ENCODE peak calls at places on chromosomes 16 and 17, in seven cellular contexts. One of them, this sample, is unnamed.

GRCh38 chr16:58000706-58001676 is at the start of gene USB1:
- DNase-seq in A549: peak; percentile 97
- DNase-seq in suprapubic skin: peak; percentile 89
- DNase-seq in Peyer's patch: peak; percentile 93
- DNase-seq in body of pancreas: peak; percentile 87
- DNase-seq in transverse colon: peak; percentile 89
- DNase-seq in tibial nerve: peak; percentile 64
- DNase-seq in this sample: peak; percentile 70

GRCh38 chr16:85460983-85461813 is 151.9 kb upstream of the GSE1 start:
- DNase-seq in suprapubic skin: no peak
- DNase-seq in body of pancreas: peak; percentile 53
- DNase-seq in tibial nerve: no peak
- DNase-seq in A549: peak; percentile 52
- DNase-seq in Peyer's patch: no peak
- DNase-seq in transverse colon: no peak
- DNase-seq in this sample: no peak

GRCh38 chr16:85238233-85238647 is 126.0 kb upstream of the CIBAR2 start:
- DNase-seq in transverse colon: peak; percentile 58
- DNase-seq in body of pancreas: peak; percentile 40
- DNase-seq in Peyer's patch: peak; percentile 66
- DNase-seq in A549: no peak
- DNase-seq in tibial nerve: peak; percentile 86
- DNase-seq in suprapubic skin: peak; percentile 80
- DNase-seq in this sample: no peak

GRCh38 chr17:40905370-40905769 is 20.3 kb upstream of the KRT20 start:
- DNase-seq in suprapubic skin: no peak
- DNase-seq in A549: no peak
- DNase-seq in transverse colon: no peak
- DNase-seq in Peyer's patch: no peak
- DNase-seq in body of pancreas: no peak
- DNase-seq in tibial nerve: no peak
- DNase-seq in this sample: no peak

GRCh38 chr16:71923941-71924690 is 28.8 kb downstream of the IST1 start:
- DNase-seq in Peyer's patch: no peak
- DNase-seq in transverse colon: no peak
- DNase-seq in body of pancreas: no peak
- DNase-seq in suprapubic skin: no peak
- DNase-seq in tibial nerve: no peak
- DNase-seq in A549: no peak
- DNase-seq in this sample: no peak

GRCh38 chr16:27826081-27826892 is 237.2 kb downstream of the GSG1L start:
- DNase-seq in A549: no peak
- DNase-seq in tibial nerve: no peak
- DNase-seq in Peyer's patch: no peak
- DNase-seq in transverse colon: no peak
- DNase-seq in body of pancreas: no peak
- DNase-seq in suprapubic skin: peak; percentile 25
- DNase-seq in this sample: peak; percentile 76

GRCh38 chr16:74455213-74455612 is 33.9 kb upstream of the CLEC18B start:
- DNase-seq in body of pancreas: no peak
- DNase-seq in suprapubic skin: no peak
- DNase-seq in A549: no peak
- DNase-seq in Peyer's patch: peak; percentile 48
- DNase-seq in tibial nerve: no peak
- DNase-seq in transverse colon: no peak
- DNase-seq in this sample: no peak

GRCh38 chr17:16215965-16216316 is 607 bp upstream of the NCOR1 start:
- DNase-seq in tibial nerve: peak; percentile 24
- DNase-seq in Peyer's patch: peak; percentile 72
- DNase-seq in A549: no peak
- DNase-seq in suprapubic skin: no peak
- DNase-seq in transverse colon: peak; percentile 63
- DNase-seq in body of pancreas: no peak
- DNase-seq in this sample: peak; percentile 87

GRCh38 chr17:17664073-17664470 is 17.2 kb upstream of the RAI1 start:
- DNase-seq in Peyer's patch: no peak
- DNase-seq in tibial nerve: no peak
- DNase-seq in body of pancreas: no peak
- DNase-seq in suprapubic skin: no peak
- DNase-seq in transverse colon: no peak
- DNase-seq in A549: no peak
- DNase-seq in this sample: no peak

GRCh38 chr17:80195671-80196529 is 24.2 kb downstream of the SGSH start:
- DNase-seq in Peyer's patch: peak; percentile 56
- DNase-seq in suprapubic skin: no peak
- DNase-seq in transverse colon: no peak
- DNase-seq in tibial nerve: no peak
- DNase-seq in body of pancreas: no peak
- DNase-seq in A549: no peak
- DNase-seq in this sample: no peak

DNA sequence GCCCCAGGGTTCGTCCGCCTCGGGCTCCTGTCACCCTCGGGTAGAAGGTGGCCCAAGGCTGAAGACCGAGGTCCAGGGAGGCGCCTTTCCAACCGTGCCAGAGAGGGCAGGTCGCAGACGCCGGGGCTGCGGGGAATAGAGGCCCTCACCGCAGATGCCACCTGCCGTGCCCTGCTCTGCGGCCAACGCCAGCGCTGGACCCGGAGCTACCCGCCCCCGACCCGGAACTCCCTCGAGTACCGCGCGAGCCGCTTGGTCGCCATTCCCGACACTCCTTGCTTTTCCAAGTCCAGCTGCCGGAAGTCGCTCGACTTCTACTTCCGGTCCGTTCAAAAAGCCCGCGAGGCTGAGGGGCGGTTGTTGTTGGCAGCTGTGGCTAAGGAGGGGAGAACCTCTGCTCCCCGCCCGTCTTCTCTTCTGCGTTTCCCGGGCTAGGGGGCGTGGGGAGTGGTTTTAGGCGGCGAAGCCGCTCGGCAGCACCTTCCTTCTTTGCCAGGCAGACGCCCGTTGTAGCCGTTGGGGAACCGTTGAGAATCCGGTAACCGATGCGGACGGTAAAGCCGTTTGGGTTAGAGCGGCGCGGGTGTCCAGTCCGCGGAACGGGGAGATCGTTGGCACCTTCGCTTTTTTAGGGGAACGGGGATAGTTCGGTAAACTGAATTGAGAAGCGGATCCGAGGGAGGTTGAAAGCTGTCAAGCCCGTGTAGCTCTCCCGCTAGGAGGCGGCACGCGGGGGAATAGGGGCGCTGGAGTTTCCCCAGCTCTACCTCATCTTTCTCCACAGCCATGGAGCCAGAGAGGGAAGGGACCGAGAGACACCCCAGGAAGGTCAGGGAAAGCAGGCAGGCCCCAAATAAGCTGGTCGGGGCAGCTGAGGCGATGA is at the start of the genes ERI2 and REXO5:
- DNase-seq in suprapubic skin: peak; percentile 95
- DNase-seq in A549: peak; percentile 89
- DNase-seq in Peyer's patch: peak; percentile 94
- DNase-seq in body of pancreas: peak; percentile 89
- DNase-seq in tibial nerve: peak; percentile 86
- DNase-seq in transverse colon: peak; percentile 94
- DNase-seq in this sample: peak; percentile 97
- TF ChIP-seq POLR2A in suprapubic skin: no peak
- TF ChIP-seq POLR2A in A549: peak; percentile 76
- TF ChIP-seq POLR2A in Peyer's patch: peak; percentile 58
- TF ChIP-seq POLR2A in body of pancreas: peak; percentile 92
- TF ChIP-seq POLR2A in tibial nerve: peak; percentile 40
- TF ChIP-seq POLR2A in transverse colon: peak; percentile 75
- TF ChIP-seq POLR2A in this sample: no peak

GRCh38 chr17:6670571-6670970 is 19.0 kb downstream of the C17orf100 start:
- DNase-seq in suprapubic skin: peak; percentile 20
- DNase-seq in Peyer's patch: no peak
- DNase-seq in transverse colon: no peak
- DNase-seq in tibial nerve: no peak
- DNase-seq in body of pancreas: no peak
- DNase-seq in A549: no peak
- DNase-seq in this sample: no peak
- TF ChIP-seq CTCF in suprapubic skin: no peak
- TF ChIP-seq CTCF in Peyer's patch: no peak
- TF ChIP-seq CTCF in transverse colon: no peak
- TF ChIP-seq CTCF in tibial nerve: no peak
- TF ChIP-seq CTCF in body of pancreas: no peak
- TF ChIP-seq CTCF in A549: no peak
- TF ChIP-seq CTCF in this sample: no peak

GRCh38 chr16:11349599-11350276 is 4.5 kb downstream of the RMI2 start:
- DNase-seq in Peyer's patch: peak; percentile 61
- DNase-seq in suprapubic skin: peak; percentile 82
- DNase-seq in A549: no peak
- DNase-seq in transverse colon: peak; percentile 49
- DNase-seq in tibial nerve: peak; percentile 71
- DNase-seq in body of pancreas: peak; percentile 37
- DNase-seq in this sample: peak; percentile 96

GRCh38 chr16:11345040-11345862 is at the start of gene RMI2:
- DNase-seq in tibial nerve: peak; percentile 94
- DNase-seq in Peyer's patch: peak; percentile 98
- DNase-seq in transverse colon: peak; percentile 97
- DNase-seq in suprapubic skin: peak; percentile 98
- DNase-seq in body of pancreas: peak; percentile 97
- DNase-seq in A549: peak; percentile 99
- DNase-seq in this sample: peak; percentile 99

GRCh38 chr16:11348737-11349598 is 3.7 kb downstream of the RMI2 start:
- DNase-seq in transverse colon: no peak
- DNase-seq in body of pancreas: no peak
- DNase-seq in A549: no peak
- DNase-seq in Peyer's patch: no peak
- DNase-seq in tibial nerve: no peak
- DNase-seq in suprapubic skin: no peak
- DNase-seq in this sample: no peak

GRCh38 chr16:11347831-11348230 is 2.6 kb downstream of the RMI2 start:
- DNase-seq in body of pancreas: no peak
- DNase-seq in A549: no peak
- DNase-seq in Peyer's patch: no peak
- DNase-seq in suprapubic skin: no peak
- DNase-seq in tibial nerve: no peak
- DNase-seq in transverse colon: no peak
- DNase-seq in this sample: no peak

DNA sequence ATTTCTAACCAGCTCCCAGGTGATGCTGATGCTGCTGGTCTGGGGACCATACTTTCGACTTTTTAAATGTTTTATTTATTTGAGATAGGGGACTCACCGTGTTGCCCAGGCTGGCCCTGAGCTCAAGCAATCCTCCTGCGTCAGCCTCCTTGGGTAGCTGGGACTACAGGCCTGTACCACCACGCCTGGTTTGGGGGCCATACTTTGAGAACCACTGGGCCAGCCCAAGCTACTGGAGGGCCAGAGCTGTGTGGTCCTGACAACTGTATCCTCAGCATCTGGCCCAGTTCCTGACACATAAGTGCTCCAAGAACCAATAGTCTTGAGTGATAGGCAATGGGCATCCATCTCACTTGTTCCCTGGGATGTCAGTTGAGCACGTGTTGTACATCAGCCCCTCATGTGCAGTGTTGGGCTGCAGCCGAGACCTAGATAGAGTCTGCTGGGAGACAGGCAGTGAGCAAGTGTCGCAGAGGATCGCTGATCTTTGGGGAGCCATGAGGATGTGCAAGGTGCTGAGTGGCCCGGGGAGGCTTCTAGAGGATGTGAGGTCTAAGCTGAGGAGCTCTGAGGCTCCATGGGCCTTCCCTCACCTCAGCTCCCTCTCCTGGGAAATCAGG is 1.6 kb downstream of the RMI2 start:
- DNase-seq in suprapubic skin: no peak
- DNase-seq in Peyer's patch: no peak
- DNase-seq in transverse colon: no peak
- DNase-seq in body of pancreas: no peak
- DNase-seq in A549: no peak
- DNase-seq in tibial nerve: no peak
- DNase-seq in this sample: no peak
- TF ChIP-seq POLR2A in suprapubic skin: no peak
- TF ChIP-seq POLR2A in Peyer's patch: no peak
- TF ChIP-seq POLR2A in transverse colon: no peak
- TF ChIP-seq POLR2A in body of pancreas: no peak
- TF ChIP-seq POLR2A in A549: no peak
- TF ChIP-seq POLR2A in tibial nerve: no peak
- TF ChIP-seq POLR2A in this sample: no peak

GRCh38 chr17:21061158-21061835 is 18.5 kb upstream of the USP22 start:
- DNase-seq in A549: no peak
- DNase-seq in transverse colon: no peak
- DNase-seq in suprapubic skin: no peak
- DNase-seq in tibial nerve: no peak
- DNase-seq in Peyer's patch: no peak
- DNase-seq in body of pancreas: no peak
- DNase-seq in this sample: no peak

GRCh38 chr17:21059761-21060160 is 16.9 kb upstream of the USP22 start:
- DNase-seq in suprapubic skin: no peak
- DNase-seq in transverse colon: no peak
- DNase-seq in body of pancreas: no peak
- DNase-seq in tibial nerve: no peak
- DNase-seq in A549: no peak
- DNase-seq in Peyer's patch: no peak
- DNase-seq in this sample: no peak

GRCh38 chr17:21061971-21062526 is 19.2 kb upstream of the USP22 start:
- DNase-seq in tibial nerve: no peak
- DNase-seq in body of pancreas: no peak
- DNase-seq in Peyer's patch: no peak
- DNase-seq in A549: no peak
- DNase-seq in suprapubic skin: no peak
- DNase-seq in transverse colon: no peak
- DNase-seq in this sample: no peak

GRCh38 chr17:21058098-21058893 is 15.5 kb upstream of the USP22 start:
- DNase-seq in tibial nerve: no peak
- DNase-seq in transverse colon: no peak
- DNase-seq in suprapubic skin: no peak
- DNase-seq in body of pancreas: no peak
- DNase-seq in A549: no peak
- DNase-seq in Peyer's patch: no peak
- DNase-seq in this sample: no peak
- TF ChIP-seq CTCF in tibial nerve: no peak
- TF ChIP-seq CTCF in transverse colon: no peak
- TF ChIP-seq CTCF in suprapubic skin: no peak
- TF ChIP-seq CTCF in body of pancreas: no peak
- TF ChIP-seq CTCF in A549: no peak
- TF ChIP-seq CTCF in Peyer's patch: no peak
- TF ChIP-seq CTCF in this sample: no peak

DNA sequence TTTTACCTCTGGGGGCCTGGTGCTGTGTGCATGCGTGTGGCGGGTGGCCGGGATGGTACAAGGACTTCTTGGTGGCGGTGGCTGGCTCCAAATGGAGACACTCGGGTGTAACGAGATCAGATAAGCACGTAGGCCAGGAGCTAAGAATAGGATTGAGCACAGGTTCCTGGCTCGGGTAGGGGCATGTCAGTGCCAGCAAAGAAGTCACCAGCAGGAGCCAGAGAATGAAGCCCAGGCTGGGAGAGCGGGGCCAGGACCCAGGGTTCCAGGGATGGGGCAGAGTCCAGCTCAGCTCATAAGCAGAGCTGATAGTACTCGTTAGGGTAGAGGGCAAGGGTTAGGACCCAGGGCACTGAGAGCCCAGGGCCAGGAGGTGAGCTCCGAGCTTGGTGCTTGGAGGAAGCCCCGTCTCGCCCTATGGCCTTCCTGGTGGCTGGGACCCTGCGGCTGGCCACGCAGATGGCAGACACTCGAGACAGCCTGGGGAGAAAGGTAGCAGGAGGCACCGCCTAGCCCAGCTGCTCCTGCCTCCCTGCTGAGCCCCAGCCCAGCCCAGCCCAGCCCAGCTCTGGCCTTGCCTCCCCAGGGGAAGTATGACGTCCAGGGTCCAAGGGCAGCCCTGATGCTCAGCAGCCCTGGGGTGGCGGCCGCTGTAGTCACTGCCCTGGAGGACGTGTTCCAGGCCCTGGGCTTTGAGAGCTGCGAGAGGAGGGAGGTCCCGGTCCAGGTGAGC is 8.9 kb downstream of the ZNF213 start:
- DNase-seq in transverse colon: peak; percentile 79
- DNase-seq in body of pancreas: no peak
- DNase-seq in tibial nerve: no peak
- DNase-seq in A549: no peak
- DNase-seq in suprapubic skin: no peak
- DNase-seq in Peyer's patch: peak; percentile 83
- DNase-seq in this sample: no peak
- TF ChIP-seq POLR2A in transverse colon: peak; percentile 56
- TF ChIP-seq POLR2A in body of pancreas: no peak
- TF ChIP-seq POLR2A in tibial nerve: no peak
- TF ChIP-seq POLR2A in A549: no peak
- TF ChIP-seq POLR2A in suprapubic skin: no peak
- TF ChIP-seq POLR2A in Peyer's patch: peak; percentile 78
- TF ChIP-seq POLR2A in this sample: no peak